ENCODE peak calls at places on chromosomes 16 and 17, in four cellular contexts. U is breast epithelium, V is neural progenitor cell, H is suprapubic skin. P is an unnamed sample.

GRCh38 chr17:82808921-82809905 is 30.6 kb downstream of the ZNF750 start:
- DNase-seq in U (no peak), V (no peak), H (no peak), P (no peak)

GRCh38 chr17:38541281-38541680 is 64.5 kb downstream of the SRCIN1 start:
- DNase-seq in U (no peak), V (no peak), H (no peak), P (no peak)

GRCh38 chr17:74795327-74796020 is 19.3 kb upstream of the NAT9 start:
- DNase-seq in U (no peak), V (no peak), H (no peak), P (no peak)

GRCh38 chr17:63974594-63975192 is 2.0 kb upstream of the SCN4A start:
- DNase-seq in U (no peak), V (no peak), H (no peak), P (peak; percentile 41)

GRCh38 chr17:1227917-1228751 is 42.1 kb upstream of the BHLHA9 start:
- DNase-seq in U (no peak), V (peak; percentile 52), H (no peak), P (no peak)

GRCh38 chr17:61389670-61390478 is 9.8 kb upstream of the TBX2 start:
- DNase-seq in U (no peak), V (peak; percentile 83), H (no peak), P (no peak)

GRCh38 chr17:67050066-67050465 is 5.7 kb downstream of the CACNG1 start:
- DNase-seq in U (no peak), V (no peak), H (no peak), P (no peak)

GRCh38 chr17:17809527-17810373 is 27.0 kb downstream of the SREBF1 start:
- DNase-seq in U (no peak), V (peak; percentile 90), H (no peak), P (no peak)

GRCh38 chr17:80025140-80025539 is 10.5 kb downstream of the TBC1D16 start:
- DNase-seq in U (no peak), V (peak; percentile 52), H (no peak), P (no peak)

GRCh38 chr17:80840011-80840410 is 151.6 kb upstream of the CHMP6 start:
- DNase-seq in U (no peak), V (no peak), H (no peak), P (no peak)

GRCh38 chr17:50277357-50277754 is 3.1 kb downstream of the TMEM92 start:
- DNase-seq in U (no peak), V (no peak), H (no peak), P (no peak)

GRCh38 chr17:5437721-5438317 is 1.1 kb downstream of the C1QBP start:
- DNase-seq in U (no peak), V (no peak), H (no peak), P (no peak)

GRCh38 chr16:14378684-14379467 is 251.2 kb downstream of the PARN start:
- DNase-seq in U (no peak), V (no peak), H (no peak), P (no peak)

GRCh38 chr17:78338860-78339259 is 21.0 kb downstream of the SOCS3 start:
- DNase-seq in U (no peak), V (no peak), H (no peak), P (no peak)

GRCh38 chr16:75266738-75267630 is 15.6 kb upstream of the BCAR1 start:
- DNase-seq in U (no peak), V (no peak), H (no peak), P (no peak)

GRCh38 chr17:81429353-81429774 is 34.1 kb downstream of the BAHCC1 start:
- DNase-seq in U (peak; percentile 76), V (no peak), H (peak; percentile 89), P (no peak)

GRCh38 chr16:88478115-88478514 is 25.0 kb downstream of the ZFPM1 start:
- DNase-seq in U (no peak), V (no peak), H (no peak), P (no peak)

GRCh38 chr17:47305302-47305923 is 18.3 kb upstream of the EFCAB13 start:
- DNase-seq in U (peak; percentile 66), V (no peak), H (no peak), P (peak; percentile 90)

GRCh38 chr16:12646490-12647274 is 157.0 kb downstream of the CPPED1 start:
- DNase-seq in U (no peak), V (no peak), H (no peak), P (no peak)

GRCh38 chr17:20120835-20121234 is 111.7 kb downstream of the SPECC1 start:
- DNase-seq in U (no peak), V (no peak), H (no peak), P (no peak)

DNA sequence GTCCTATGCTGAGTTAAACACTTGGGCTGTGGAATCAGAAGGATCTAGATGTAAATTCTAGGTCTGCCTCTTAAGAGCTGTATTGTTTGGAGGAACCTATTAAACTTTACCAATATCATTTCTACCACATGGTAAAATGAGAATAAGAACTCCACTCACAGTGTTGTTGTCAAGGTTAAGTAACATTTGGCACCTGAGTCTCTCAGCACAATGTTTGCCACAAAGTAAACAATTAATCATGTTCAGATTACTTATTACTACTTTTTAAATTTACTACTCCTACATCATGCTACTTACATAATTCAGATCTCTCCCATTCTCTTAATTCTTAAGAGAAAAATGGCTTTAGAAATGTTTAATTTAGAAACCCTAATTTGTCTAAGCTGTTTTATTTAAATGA is 305.9 kb downstream of the CA10 start:
- DNase-seq in U (no peak), V (no peak), H (no peak), P (no peak)
- H3K4me3 ChIP-seq in U (no peak overlapping the region), V (no peak overlapping the region), H (no peak overlapping the region), P (no peak overlapping the region)

GRCh38 chr16:50972899-50973298 is 178.2 kb downstream of the SALL1 start:
- DNase-seq in U (peak; percentile 27), V (no peak), H (no peak), P (no peak)
- TF ChIP-seq CTCF in U (no peak), V (no peak), H (no peak), P (no peak)

GRCh38 chr17:39619786-39620101 is 7.0 kb upstream of the PPP1R1B start:
- DNase-seq in U (no peak), V (no peak), H (no peak), P (no peak)

GRCh38 chr17:39624313-39624712 is 2.4 kb upstream of the PPP1R1B start:
- DNase-seq in U (no peak), V (no peak), H (no peak), P (no peak)

GRCh38 chr17:39623356-39623950 is 3.3 kb upstream of the PPP1R1B start:
- DNase-seq in U (peak; percentile 80), V (peak; percentile 78), H (peak; percentile 95), P (no peak)

GRCh38 chr17:39622380-39623006 is 4.3 kb upstream of the PPP1R1B start:
- DNase-seq in U (no peak), V (no peak), H (no peak), P (no peak)

GRCh38 chr17:39621523-39622379 is 5.0 kb upstream of the PPP1R1B start:
- DNase-seq in U (peak; percentile 84), V (peak; percentile 90), H (peak; percentile 95), P (no peak)
- H3K27me3 ChIP-seq in U (no peaks in the 10 kb centered on the region), V (peaks cover 90% of the 10 kb centered on the region), H (peaks cover 27% of the 10 kb centered on the region), P (peaks cover 61% of the 10 kb centered on the region)

GRCh38 chr17:28747046-28747691 is 3.4 kb downstream of the TRAF4 start:
- DNase-seq in U (peak; percentile 95), V (no peak), H (no peak), P (no peak)

GRCh38 chr17:28745777-28746473 is 2.1 kb downstream of the TRAF4 start:
- DNase-seq in U (peak; percentile 92), V (no peak), H (no peak), P (no peak)

GRCh38 chr17:28747801-28748750 is 4.3 kb downstream of the TRAF4 start:
- DNase-seq in U (no peak), V (no peak), H (no peak), P (no peak)

GRCh38 chr17:28745052-28745776 is 1.4 kb downstream of the TRAF4 start:
- DNase-seq in U (peak; percentile 78), V (peak; percentile 85), H (no peak), P (no peak)

GRCh38 chr17:28746611-28747045 is 2.8 kb downstream of the TRAF4 start:
- DNase-seq in U (no peak), V (peak; percentile 63), H (no peak), P (no peak)
- H3K4me3 ChIP-seq in U (peak overlapping the region; percentile 90), V (peak overlapping the region; percentile 78), H (peak overlapping the region; percentile 68), P (no peak overlapping the region)

DNA sequence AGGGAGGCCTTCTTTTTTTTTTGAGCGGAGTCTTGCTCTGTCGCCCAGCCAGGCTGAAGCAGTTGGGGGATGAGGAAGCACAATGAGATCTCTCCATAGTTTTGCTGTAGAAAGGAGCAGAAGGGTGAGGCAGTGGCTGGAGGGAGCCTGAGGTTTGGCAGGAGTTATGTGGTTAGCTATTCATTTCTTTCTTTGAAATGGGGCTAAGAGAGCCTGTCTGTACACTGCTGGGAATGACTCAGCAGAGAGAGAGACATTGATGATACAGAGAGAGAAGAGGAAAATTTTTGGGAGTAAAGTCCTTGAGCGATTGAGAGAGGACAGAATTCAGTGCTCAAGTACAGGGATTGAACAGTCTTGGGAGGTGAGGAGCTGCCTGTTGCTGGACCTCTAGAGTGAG is 22.1 kb downstream of the NOS2 start:
- DNase-seq in U (no peak), V (no peak), H (no peak), P (no peak)
- TF ChIP-seq CTCF in U (no peak), V (no peak), H (no peak), P (no peak)

GRCh38 chr17:49224997-49225337 is 5.6 kb downstream of the PHOSPHO1 start:
- DNase-seq in U (no peak), V (no peak), H (no peak), P (no peak)
- H3K27me3 ChIP-seq in U (peaks cover 56% of the 10 kb centered on the region), V (peaks cover 88% of the 10 kb centered on the region), H (peaks cover 75% of the 10 kb centered on the region), P (peaks cover 62% of the 10 kb centered on the region)

P was measured in kidney epithelial cell.